ENCODE peak calls at places on chromosomes 16 and 17, in ten cellular contexts. U, F, C, S, I, L, D, J, R and W are unnamed samples.

GRCh38 chr16:28165549-28166046 is 46.2 kb downstream of the XPO6 start:
- DNase-seq in U (no peak), C (no peak), F (no peak), R (no peak), I (no peak), J (no peak), L (no peak), S (no peak), D (no peak), W (no peak)

GRCh38 chr16:88854306-88855111 is 2.2 kb downstream of the GALNS start:
- DNase-seq in R (no peak), D (no peak), S (peak; percentile 34), I (no peak), J (no peak), F (no peak), U (no peak), C (no peak), L (no peak), W (no peak)

GRCh38 chr16:22081050-22081449 is 11.3 kb upstream of the VWA3A start:
- DNase-seq in C (no peak), S (no peak), R (no peak), F (no peak), J (no peak), D (no peak), U (no peak), L (no peak), I (no peak), W (no peak)

GRCh38 chr17:75587718-75588545 is at the start of gene MYO15B:
- DNase-seq in C (no peak), R (peak; percentile 61), J (no peak), S (peak; percentile 77), F (no peak), U (peak; percentile 60), I (no peak), L (no peak), D (no peak), W (peak; percentile 27)

GRCh38 chr16:58338205-58338604 is 43.4 kb upstream of the PRSS54 start:
- DNase-seq in D (no peak), S (no peak), F (no peak), R (no peak), L (no peak), U (no peak), I (no peak), C (no peak), J (no peak), W (no peak)

GRCh38 chr17:58595194-58595792 is 80.9 kb upstream of the MTMR4 start:
- DNase-seq in C (no peak), L (no peak), D (no peak), U (no peak), F (no peak), S (no peak), J (no peak), I (peak; percentile 60), R (no peak), W (no peak)

GRCh38 chr17:21522755-21523154 is 146.6 kb downstream of the KCNJ12 start:
- DNase-seq in U (no peak), I (no peak), C (no peak), D (no peak), S (no peak), L (no peak), R (no peak), J (no peak), F (no peak), W (no peak)

GRCh38 chr17:41492351-41492750 is 2.6 kb upstream of the KRT36 start:
- DNase-seq in R (no peak), I (no peak), J (no peak), L (no peak), D (peak; percentile 40), F (no peak), U (peak; percentile 65), S (no peak), C (no peak), W (peak; percentile 90)

DNA sequence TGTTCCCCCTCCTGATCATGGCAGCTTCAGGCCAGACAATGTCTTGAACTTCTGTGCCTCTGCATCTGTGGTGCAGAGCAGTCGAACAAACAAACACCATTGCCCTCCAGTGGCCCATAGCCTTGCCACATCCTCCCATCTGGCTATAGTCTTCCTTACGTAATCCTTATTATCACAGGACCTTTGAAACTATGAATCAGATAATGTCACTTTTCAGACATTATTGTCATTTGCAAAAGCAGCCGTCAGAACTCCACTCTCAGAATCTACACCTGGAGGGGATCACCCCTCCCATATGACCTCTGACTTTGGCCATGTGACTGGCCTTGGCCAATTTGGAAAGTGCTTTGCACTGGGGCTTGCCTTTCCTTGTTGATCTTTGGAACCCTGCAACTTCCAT is 387.3 kb downstream of the MAF start:
- DNase-seq in L (no peak), C (no peak), I (no peak), S (no peak), R (no peak), J (no peak), F (no peak), D (no peak), U (no peak), W (no peak)
- TF ChIP-seq CTCF in L (no peak), C (no peak), I (no peak), S (no peak), R (no peak), J (no peak), F (no peak), D (no peak), U (no peak), W (peak; percentile 3)

GRCh38 chr17:28725660-28726395 is at the start of gene TLCD1:
- DNase-seq in I (peak; percentile 86), U (no peak), S (peak; percentile 68), D (peak; percentile 85), R (peak; percentile 69), J (no peak), F (no peak), C (no peak), L (peak; percentile 31), W (peak; percentile 69)

GRCh38 chr17:28726912-28727726 is 1.1 kb upstream of the TLCD1 start:
- DNase-seq in L (peak; percentile 92), U (peak; percentile 92), S (peak; percentile 96), I (peak; percentile 98), R (peak; percentile 97), C (peak; percentile 86), F (peak; percentile 96), J (no peak), D (peak; percentile 86), W (peak; percentile 95)

GRCh38 chr17:28724500-28725165 is 1.4 kb downstream of the TLCD1 start:
- DNase-seq in S (no peak), L (no peak), R (no peak), F (no peak), I (peak; percentile 47), D (no peak), U (no peak), J (no peak), C (no peak), W (no peak)

GRCh38 chr17:28726396-28726911 is 421 bp upstream of the TLCD1 start:
- DNase-seq in I (peak; percentile 73), J (no peak), F (no peak), D (peak; percentile 47), L (no peak), C (no peak), S (no peak), U (no peak), R (no peak), W (peak; percentile 55)

DNA sequence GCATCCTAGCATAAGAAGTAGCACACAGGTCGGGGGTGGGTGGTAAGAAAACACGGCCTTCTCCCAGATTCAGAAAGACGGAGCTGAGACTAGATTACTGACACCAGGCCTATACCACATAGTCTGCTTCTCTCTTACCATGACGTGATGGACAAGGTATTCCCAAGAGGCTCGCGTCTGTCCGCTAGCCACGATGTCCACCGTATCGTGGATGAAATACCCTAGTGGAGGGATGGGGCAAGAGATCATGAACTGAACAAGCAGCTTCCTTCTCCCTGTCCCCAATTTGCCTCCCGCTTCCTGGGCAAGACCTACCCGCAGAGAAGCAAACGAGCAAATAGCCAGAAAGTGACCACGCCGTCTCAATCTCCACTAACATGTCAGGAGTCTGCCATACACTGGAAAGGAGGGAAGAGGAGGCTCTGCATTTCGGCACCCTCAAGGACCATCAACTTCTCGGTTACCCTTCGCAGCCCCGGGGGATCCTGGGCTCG is 820 bp downstream of the TLCD1 start:
- DNase-seq in U (no peak), S (no peak), R (no peak), F (no peak), J (no peak), C (no peak), D (peak; percentile 66), L (no peak), I (peak; percentile 88), W (peak; percentile 54)
- H3K4me3 ChIP-seq in U (no peak overlapping the region), S (peak overlapping the region; percentile 86), R (no peak overlapping the region), F (peak overlapping the region; percentile 89), J (peak overlapping the region; percentile 72), C (peak overlapping the region; percentile 73), D (peak overlapping the region; percentile 54), L (peak overlapping the region; percentile 65), I (peak overlapping the region; percentile 63), W (peak overlapping the region; percentile 79)

GRCh38 chr17:31390748-31391495 is 553 bp upstream of the RAB11FIP4 start:
- DNase-seq in L (no peak), U (no peak), F (no peak), C (no peak), R (peak; percentile 49), J (no peak), D (no peak), I (no peak), S (peak; percentile 23), W (no peak)

GRCh38 chr17:31388770-31389672 is 2.5 kb upstream of the RAB11FIP4 start:
- DNase-seq in F (no peak), D (no peak), U (no peak), R (peak; percentile 52), I (no peak), S (no peak), J (no peak), C (no peak), L (no peak), W (peak; percentile 7)

GRCh38 chr17:31390426-31390747 is 1.1 kb upstream of the RAB11FIP4 start:
- DNase-seq in D (no peak), U (no peak), I (no peak), L (no peak), S (peak; percentile 8), R (peak; percentile 47), F (no peak), J (no peak), C (no peak), W (no peak)

GRCh38 chr17:31388351-31388750 is 3.1 kb upstream of the RAB11FIP4 start:
- DNase-seq in J (no peak), D (no peak), C (no peak), S (no peak), F (no peak), I (no peak), L (no peak), R (no peak), U (no peak), W (no peak)

DNA sequence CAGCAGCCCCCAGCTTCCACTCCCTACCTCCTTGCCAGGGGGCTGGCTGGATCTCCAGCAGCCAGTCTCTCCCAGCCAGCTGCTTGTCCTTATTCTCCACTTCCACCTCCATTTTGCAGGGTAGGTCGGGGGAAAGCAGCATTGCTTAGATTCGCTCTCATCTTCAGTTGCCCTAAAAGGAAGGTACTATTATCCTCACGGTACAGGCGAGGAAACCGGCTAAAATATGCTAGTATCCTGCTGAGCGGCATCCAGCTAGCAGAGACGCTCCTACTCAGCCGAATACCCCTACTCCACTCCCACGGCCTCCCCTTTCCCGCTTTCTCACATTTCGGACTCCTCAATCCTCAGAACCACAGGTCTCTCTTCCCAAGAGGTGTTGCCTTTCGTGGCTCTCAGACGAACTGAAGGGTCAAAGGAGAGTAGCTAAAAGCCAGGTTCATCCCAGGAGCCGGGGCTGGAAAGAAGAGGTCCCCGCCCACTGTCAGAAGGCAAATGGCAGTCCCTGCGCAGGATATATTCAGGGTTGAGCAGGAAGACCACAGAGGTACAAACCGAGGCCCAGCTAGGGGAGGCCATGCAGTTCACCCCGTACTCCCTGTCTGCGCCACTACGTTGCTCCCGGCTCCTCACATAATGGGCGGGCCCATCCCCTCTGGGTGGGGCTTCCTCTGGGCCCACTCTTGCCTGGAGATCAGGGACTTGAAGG is 1.6 kb upstream of the RAB11FIP4 start:
- DNase-seq in J (no peak), R (peak; percentile 36), U (no peak), I (no peak), F (no peak), L (no peak), C (no peak), D (no peak), S (peak; percentile 10), W (no peak)
- TF ChIP-seq CTCF in J (no peak), R (no peak), U (no peak), I (no peak), F (no peak), L (peak; percentile 3), C (no peak), D (no peak), S (no peak), W (no peak)

GRCh38 chr16:86764551-86764950 is 186.2 kb downstream of the FOXL1 start:
- DNase-seq in R (no peak), D (no peak), L (no peak), C (no peak), I (no peak), U (no peak), F (no peak), S (no peak), J (no peak), W (no peak)

GRCh38 chr16:86758932-86759331 is 180.6 kb downstream of the FOXL1 start:
- DNase-seq in C (no peak), L (no peak), F (no peak), R (no peak), I (no peak), U (no peak), J (no peak), S (no peak), D (no peak), W (no peak)

GRCh38 chr16:86763819-86764218 is 185.5 kb downstream of the FOXL1 start:
- DNase-seq in D (no peak), R (no peak), S (no peak), C (no peak), F (no peak), U (no peak), I (no peak), J (no peak), L (no peak), W (no peak)

GRCh38 chr16:86761117-86761971 is 183.0 kb downstream of the FOXL1 start:
- DNase-seq in R (peak; percentile 62), D (peak; percentile 78), I (peak; percentile 69), F (no peak), C (no peak), L (peak; percentile 49), J (no peak), S (no peak), U (no peak), W (peak; percentile 70)

DNA sequence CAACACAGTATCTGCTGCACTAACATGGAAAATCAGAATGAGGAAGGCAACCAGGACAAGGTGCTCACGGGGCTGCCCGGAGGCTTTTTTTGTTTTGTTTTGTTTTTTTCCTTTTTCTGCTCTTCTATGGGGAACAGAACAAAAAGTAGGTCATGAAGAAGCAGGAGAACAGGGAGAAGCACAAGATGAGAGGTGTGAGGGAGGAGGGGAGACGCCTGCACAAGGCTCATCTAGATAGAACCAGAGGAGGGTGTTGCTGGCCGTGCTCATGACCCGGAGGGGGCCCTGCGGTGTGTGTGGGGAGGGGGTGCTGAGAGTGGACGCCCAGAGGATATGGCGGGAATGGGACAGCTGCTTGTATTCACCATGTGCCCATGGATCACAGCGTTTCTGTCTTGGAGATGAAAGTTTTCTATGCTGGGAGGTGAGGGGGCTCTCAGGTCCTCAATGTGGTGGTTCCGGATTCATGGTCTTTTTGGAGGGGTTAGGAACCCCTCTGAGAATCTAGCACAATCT is 183.7 kb downstream of the FOXL1 start:
- DNase-seq in F (no peak), D (no peak), I (no peak), L (no peak), S (no peak), U (no peak), J (no peak), C (no peak), R (no peak), W (no peak)
- H3K4me3 ChIP-seq in F (no peak overlapping the region), D (peak overlapping the region; percentile 31), I (no peak overlapping the region), L (no peak overlapping the region), S (no peak overlapping the region), U (no peak overlapping the region), J (peak overlapping the region; percentile 47), C (no peak overlapping the region), R (no peak overlapping the region), W (no peak overlapping the region)